ENCODE peak calls at places on chromosome 18, in eight cellular contexts. P is cardiac fibroblast, H is tibial nerve, T is fibroblast of lung, O is H1, E is nephron progenitor cell, I is H9, J is fibroblast of pulmonary artery. L is an unnamed sample.

GRCh38 chr18:26617151-26617554 is 68.8 kb upstream of the KCTD1 start:
- DNase-seq in P (peak; percentile 74), I (no peak), J (peak; percentile 81), E (no peak), O (no peak), T (peak; percentile 97), H (no peak), L (no peak)

GRCh38 chr18:58407649-58408407 is 221.1 kb downstream of the ALPK2 start:
- DNase-seq in T (no peak), E (no peak), H (no peak), O (no peak), I (no peak), P (no peak), J (no peak), L (no peak)

GRCh38 chr18:58271770-58272169 is 227.7 kb downstream of the NEDD4L start:
- DNase-seq in I (no peak), O (no peak), T (no peak), P (no peak), J (no peak), H (no peak), E (no peak), L (no peak)

GRCh38 chr18:3177902-3178687 is 41.7 kb downstream of the MYOM1 start:
- DNase-seq in O (no peak), T (peak; percentile 29), E (no peak), J (peak; percentile 21), H (peak; percentile 73), I (no peak), P (no peak), L (no peak)

GRCh38 chr18:63309422-63309821 is 10.1 kb downstream of the BCL2 start:
- DNase-seq in J (no peak), P (no peak), O (no peak), E (no peak), H (no peak), I (no peak), T (no peak), L (no peak)

GRCh38 chr18:6729247-6730091 is at the start of gene ARHGAP28:
- DNase-seq in E (peak; percentile 91), I (peak; percentile 89), H (peak; percentile 41), T (peak; percentile 96), P (peak; percentile 98), J (peak; percentile 72), O (peak; percentile 83), L (peak; percentile 86)

GRCh38 chr18:35856178-35856577 is 116.3 kb upstream of the RMP24 start:
- DNase-seq in P (no peak), J (no peak), I (no peak), E (no peak), T (no peak), H (no peak), O (peak; percentile 19), L (no peak)

GRCh38 chr18:48933578-48934399 is 17.0 kb downstream of the SMAD7 start:
- DNase-seq in I (no peak), J (peak; percentile 6), O (no peak), P (no peak), E (no peak), T (no peak), H (no peak), L (no peak)

GRCh38 chr18:24219561-24220317 is 80.9 kb downstream of the CABYR start:
- DNase-seq in E (no peak), P (no peak), J (no peak), O (no peak), T (no peak), H (no peak), I (no peak), L (no peak)

GRCh38 chr18:14974576-14974975 is 226.6 kb downstream of the ANKRD30B start:
- DNase-seq in I (no peak), P (no peak), J (no peak), E (no peak), H (no peak), O (no peak), T (no peak), L (no peak)

DNA sequence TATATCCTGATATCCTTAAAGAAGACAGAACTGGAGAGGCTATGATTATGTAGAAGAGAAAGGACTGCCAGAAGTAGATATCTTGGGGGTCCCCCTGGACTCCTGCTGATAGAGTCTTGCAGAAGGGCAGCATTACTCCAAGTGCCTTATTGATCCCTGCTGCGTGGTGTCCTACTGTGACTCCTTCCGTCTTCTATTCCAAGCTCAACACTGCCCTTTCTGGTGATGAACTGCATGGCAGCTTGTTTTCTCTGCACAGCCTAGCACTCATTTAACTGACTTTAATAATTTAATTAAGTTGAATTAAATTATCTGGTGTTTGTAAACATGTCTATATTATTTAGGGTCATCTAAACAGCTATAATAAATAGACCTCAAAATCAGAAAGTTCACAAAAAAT is 194.1 kb upstream of the DSEL start:
- DNase-seq in E (no peak), O (peak; percentile 63), J (no peak), I (no peak), T (no peak), H (no peak), P (no peak), L (no peak)
- TF ChIP-seq CTCF in E (peak; percentile 16), O (peak; percentile 28), J (no peak), I (peak; percentile 71), T (no peak), H (no peak), P (no peak), L (no peak)

DNA sequence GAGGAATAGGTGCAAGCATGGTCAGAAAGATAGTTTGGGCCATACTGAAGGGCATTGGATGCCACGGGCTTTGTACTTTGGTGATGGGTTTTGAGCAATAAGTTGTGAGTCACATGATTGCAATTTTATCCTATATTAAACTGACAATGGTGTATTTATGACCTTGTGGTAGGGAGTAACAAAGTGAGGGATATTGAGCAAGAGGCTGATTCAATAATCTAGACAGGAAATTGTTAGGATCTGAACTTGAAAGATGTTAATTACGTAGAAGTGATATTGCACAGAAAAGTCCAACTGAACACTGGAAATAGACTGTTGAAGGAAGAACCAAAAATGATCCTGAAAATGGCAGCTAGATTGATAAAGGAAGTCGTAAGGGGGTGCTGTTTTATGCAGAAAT is 46.6 kb upstream of the TCF4 start:
- DNase-seq in I (no peak), P (peak; percentile 89), O (no peak), J (peak; percentile 94), T (peak; percentile 78), H (no peak), E (no peak), L (no peak)
- TF ChIP-seq CTCF in I (no peak), P (no peak), O (no peak), J (peak; percentile 8), T (no peak), H (no peak), E (no peak), L (no peak)

DNA sequence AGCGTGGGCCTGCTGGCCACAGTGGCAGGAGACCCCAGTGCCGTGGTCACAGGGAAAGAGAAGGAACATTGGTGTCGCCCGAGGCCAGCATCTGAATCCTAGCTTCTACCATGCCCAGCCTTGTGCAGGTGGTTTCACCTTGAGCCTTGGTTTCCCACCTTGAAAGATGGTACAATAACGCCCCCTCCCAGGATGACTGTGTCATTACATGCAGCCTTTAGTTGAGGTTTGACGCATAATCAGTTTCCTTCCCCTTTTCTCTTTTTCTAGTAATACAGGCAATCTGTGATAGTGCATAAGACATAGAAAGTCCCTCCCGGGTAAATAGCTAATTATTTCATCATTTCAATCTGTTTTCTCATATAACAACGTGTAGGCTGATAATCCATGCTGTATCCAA is 29.9 kb upstream of the ZNF407 start:
- DNase-seq in T (no peak), P (no peak), H (no peak), O (no peak), I (no peak), J (no peak), E (no peak), L (no peak)
- TF ChIP-seq CTCF in T (no peak), P (no peak), H (no peak), O (no peak), I (peak; percentile 47), J (no peak), E (peak; percentile 8), L (no peak)

GRCh38 chr18:41099451-41099850 is 855.6 kb upstream of the PIK3C3 start:
- DNase-seq in P (no peak), T (peak; percentile 53), I (no peak), E (no peak), H (no peak), J (no peak), O (no peak), L (no peak)

GRCh38 chr18:41096504-41096903 is 858.5 kb upstream of the PIK3C3 start:
- DNase-seq in I (no peak), P (peak; percentile 69), E (no peak), O (no peak), H (no peak), T (peak; percentile 68), J (peak; percentile 79), L (no peak)
- TF ChIP-seq CTCF in I (no peak), P (no peak), E (no peak), O (no peak), H (no peak), T (no peak), J (peak; percentile 39), L (no peak)

DNA sequence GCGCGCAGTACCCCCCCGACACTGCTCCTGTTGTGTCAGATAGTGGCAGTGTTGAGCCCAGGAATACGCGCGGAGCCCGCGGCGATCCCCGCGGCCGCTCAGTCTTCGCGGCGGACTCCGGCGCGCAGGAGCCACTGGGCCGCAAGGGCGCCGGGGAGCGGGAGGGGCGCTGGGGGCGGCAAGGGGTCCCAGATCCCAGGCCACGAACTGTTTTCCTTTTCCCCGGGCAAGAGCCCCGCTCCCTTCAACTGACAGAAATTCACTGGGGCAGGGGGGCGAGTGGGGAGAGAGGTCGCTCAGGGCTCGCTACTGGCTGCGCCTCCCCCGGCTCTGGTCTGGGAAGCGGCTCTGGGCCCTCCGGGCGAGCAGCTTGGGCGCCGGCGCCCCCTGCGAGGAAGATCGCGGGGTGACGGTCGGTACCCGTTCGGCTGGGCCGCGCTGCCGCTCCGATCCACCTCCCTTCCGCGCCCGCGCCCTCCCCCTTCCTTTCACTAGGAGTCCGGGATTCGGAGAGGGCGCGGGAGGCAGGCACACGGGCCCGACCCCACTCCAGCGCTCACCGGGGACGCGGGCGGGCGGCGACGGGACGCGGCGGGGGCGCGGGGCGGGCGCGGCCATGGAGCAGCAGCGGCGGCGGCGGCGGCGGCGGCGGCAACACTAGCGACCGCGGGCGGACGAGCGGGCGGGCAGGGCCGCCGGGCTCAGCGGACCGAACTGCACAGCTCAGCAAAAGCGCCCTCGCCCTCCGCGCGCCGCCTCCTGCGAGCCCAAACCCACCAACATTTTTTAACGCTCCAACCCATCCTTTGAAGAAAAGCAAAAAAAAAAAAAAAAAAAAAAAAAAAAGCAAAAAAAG is 1.4 kb upstream of the SETBP1 start:
- DNase-seq in H (peak; percentile 84), J (peak; percentile 89), O (peak; percentile 78), T (peak; percentile 90), I (peak; percentile 79), P (peak; percentile 92), E (peak; percentile 78), L (peak; percentile 81)
- TF ChIP-seq CTCF in H (peak; percentile 54), J (peak; percentile 52), O (peak; percentile 56), T (peak; percentile 55), I (peak; percentile 67), P (peak; percentile 57), E (peak; percentile 42), L (peak; percentile 17)

L was measured in mesothelial cell of epicardium.